ENCODE peak calls at places on chromosomes 11 and 22, in nine cellular contexts. One of them, this sample, is unnamed. For H3K36me3, the result is how much of the 10 kb centered on the place peaks cover.

GRCh38 chr11:26766996-26767395 is 45.1 kb upstream of the SLC5A12 start:
- DNase-seq in adipocyte: no peak
- DNase-seq in PC-3: no peak
- DNase-seq in adrenal gland: no peak
- DNase-seq in OCI-LY7: no peak
- DNase-seq in neuronal stem cell: no peak
- DNase-seq in cardiac muscle cell: no peak
- DNase-seq in breast epithelium: no peak
- DNase-seq in NT2/D1: no peak
- DNase-seq in this sample: no peak

GRCh38 chr11:26849009-26849408 is 127.1 kb upstream of the SLC5A12 start:
- DNase-seq in adipocyte: no peak
- DNase-seq in PC-3: no peak
- DNase-seq in adrenal gland: peak
- DNase-seq in OCI-LY7: no peak
- DNase-seq in neuronal stem cell: no peak
- DNase-seq in cardiac muscle cell: no peak
- DNase-seq in breast epithelium: no peak
- DNase-seq in NT2/D1: no peak
- DNase-seq in this sample: no peak

GRCh38 chr11:75615709-75616108 is 53.1 kb downstream of the MAP6 start:
- DNase-seq in adipocyte: no peak
- DNase-seq in PC-3: no peak
- DNase-seq in adrenal gland: no peak
- DNase-seq in OCI-LY7: no peak
- DNase-seq in neuronal stem cell: no peak
- DNase-seq in cardiac muscle cell: peak
- DNase-seq in breast epithelium: no peak
- DNase-seq in NT2/D1: no peak
- DNase-seq in this sample: no peak

GRCh38 chr11:85643255-85643654 is 4.5 kb upstream of the TMEM126A start:
- DNase-seq in adipocyte: no peak
- DNase-seq in PC-3: peak
- DNase-seq in adrenal gland: no peak
- DNase-seq in OCI-LY7: no peak
- DNase-seq in neuronal stem cell: no peak
- DNase-seq in cardiac muscle cell: peak
- DNase-seq in breast epithelium: no peak
- DNase-seq in NT2/D1: no peak
- DNase-seq in this sample: no peak

GRCh38 chr22:42747701-42748513 is 27.2 kb upstream of the A4GALT start:
- DNase-seq in adipocyte: peak
- DNase-seq in PC-3: no peak
- DNase-seq in adrenal gland: no peak
- DNase-seq in OCI-LY7: no peak
- DNase-seq in neuronal stem cell: no peak
- DNase-seq in cardiac muscle cell: peak
- DNase-seq in breast epithelium: no peak
- DNase-seq in NT2/D1: peak
- DNase-seq in this sample: no peak

GRCh38 chr11:111541209-111542061 is 915 bp downstream of the LAYN start:
- DNase-seq in adipocyte: peak
- DNase-seq in PC-3: no peak
- DNase-seq in adrenal gland: peak
- DNase-seq in OCI-LY7: no peak
- DNase-seq in neuronal stem cell: peak
- DNase-seq in cardiac muscle cell: peak
- DNase-seq in breast epithelium: peak
- DNase-seq in NT2/D1: no peak
- DNase-seq in this sample: peak

GRCh38 chr11:110479445-110480101 is 49.8 kb downstream of the FDX1 start:
- DNase-seq in adipocyte: no peak
- DNase-seq in PC-3: no peak
- DNase-seq in adrenal gland: no peak
- DNase-seq in OCI-LY7: peak
- DNase-seq in neuronal stem cell: no peak
- DNase-seq in cardiac muscle cell: peak
- DNase-seq in breast epithelium: no peak
- DNase-seq in NT2/D1: no peak
- DNase-seq in this sample: no peak

GRCh38 chr11:72430743-72431570 is 3.4 kb downstream of the CLPB start:
- DNase-seq in adipocyte: peak
- DNase-seq in PC-3: peak
- DNase-seq in adrenal gland: peak
- DNase-seq in OCI-LY7: peak
- DNase-seq in neuronal stem cell: no peak
- DNase-seq in cardiac muscle cell: peak
- DNase-seq in breast epithelium: no peak
- DNase-seq in NT2/D1: peak
- DNase-seq in this sample: no peak

GRCh38 chr11:128653828-128654231 is 40.0 kb upstream of the FLI1 start:
- DNase-seq in adipocyte: peak
- DNase-seq in PC-3: peak
- DNase-seq in adrenal gland: peak
- DNase-seq in OCI-LY7: no peak
- DNase-seq in neuronal stem cell: no peak
- DNase-seq in cardiac muscle cell: no peak
- DNase-seq in breast epithelium: no peak
- DNase-seq in NT2/D1: no peak
- DNase-seq in this sample: no peak

GRCh38 chr22:31039393-31039792 is 41.7 kb upstream of the SMTN start:
- DNase-seq in adipocyte: peak
- DNase-seq in PC-3: no peak
- DNase-seq in adrenal gland: peak
- DNase-seq in OCI-LY7: no peak
- DNase-seq in neuronal stem cell: no peak
- DNase-seq in cardiac muscle cell: no peak
- DNase-seq in breast epithelium: no peak
- DNase-seq in NT2/D1: no peak
- DNase-seq in this sample: no peak

GRCh38 chr11:47160753-47161133 is 15.9 kb downstream of the ARFGAP2 start:
- DNase-seq in adipocyte: no peak
- DNase-seq in PC-3: no peak
- DNase-seq in adrenal gland: no peak
- DNase-seq in OCI-LY7: no peak
- DNase-seq in neuronal stem cell: no peak
- DNase-seq in cardiac muscle cell: no peak
- DNase-seq in breast epithelium: no peak
- DNase-seq in NT2/D1: no peak
- DNase-seq in this sample: no peak

GRCh38 chr11:64032050-64032449 is 3.7 kb upstream of the FLRT1 start:
- DNase-seq in adipocyte: no peak
- DNase-seq in PC-3: peak
- DNase-seq in adrenal gland: no peak
- DNase-seq in OCI-LY7: no peak
- DNase-seq in neuronal stem cell: no peak
- DNase-seq in cardiac muscle cell: no peak
- DNase-seq in breast epithelium: no peak
- DNase-seq in NT2/D1: no peak
- DNase-seq in this sample: no peak

GRCh38 chr11:120612363-120613263 is 101.1 kb downstream of the GRIK4 start:
- DNase-seq in adipocyte: no peak
- DNase-seq in PC-3: no peak
- DNase-seq in adrenal gland: peak
- DNase-seq in OCI-LY7: peak
- DNase-seq in neuronal stem cell: no peak
- DNase-seq in cardiac muscle cell: no peak
- DNase-seq in breast epithelium: no peak
- DNase-seq in NT2/D1: no peak
- DNase-seq in this sample: no peak

GRCh38 chr11:121321614-121322243 is 29.2 kb downstream of the SC5D start:
- DNase-seq in adipocyte: peak
- DNase-seq in PC-3: peak
- DNase-seq in adrenal gland: peak
- DNase-seq in OCI-LY7: peak
- DNase-seq in neuronal stem cell: peak
- DNase-seq in cardiac muscle cell: peak
- DNase-seq in breast epithelium: no peak
- DNase-seq in NT2/D1: peak
- DNase-seq in this sample: no peak

GRCh38 chr11:27913650-27914049 is 194.3 kb downstream of the KIF18A start:
- DNase-seq in adipocyte: peak
- DNase-seq in PC-3: peak
- DNase-seq in adrenal gland: no peak
- DNase-seq in OCI-LY7: no peak
- DNase-seq in neuronal stem cell: no peak
- DNase-seq in cardiac muscle cell: no peak
- DNase-seq in breast epithelium: no peak
- DNase-seq in NT2/D1: no peak
- DNase-seq in this sample: no peak

DNA sequence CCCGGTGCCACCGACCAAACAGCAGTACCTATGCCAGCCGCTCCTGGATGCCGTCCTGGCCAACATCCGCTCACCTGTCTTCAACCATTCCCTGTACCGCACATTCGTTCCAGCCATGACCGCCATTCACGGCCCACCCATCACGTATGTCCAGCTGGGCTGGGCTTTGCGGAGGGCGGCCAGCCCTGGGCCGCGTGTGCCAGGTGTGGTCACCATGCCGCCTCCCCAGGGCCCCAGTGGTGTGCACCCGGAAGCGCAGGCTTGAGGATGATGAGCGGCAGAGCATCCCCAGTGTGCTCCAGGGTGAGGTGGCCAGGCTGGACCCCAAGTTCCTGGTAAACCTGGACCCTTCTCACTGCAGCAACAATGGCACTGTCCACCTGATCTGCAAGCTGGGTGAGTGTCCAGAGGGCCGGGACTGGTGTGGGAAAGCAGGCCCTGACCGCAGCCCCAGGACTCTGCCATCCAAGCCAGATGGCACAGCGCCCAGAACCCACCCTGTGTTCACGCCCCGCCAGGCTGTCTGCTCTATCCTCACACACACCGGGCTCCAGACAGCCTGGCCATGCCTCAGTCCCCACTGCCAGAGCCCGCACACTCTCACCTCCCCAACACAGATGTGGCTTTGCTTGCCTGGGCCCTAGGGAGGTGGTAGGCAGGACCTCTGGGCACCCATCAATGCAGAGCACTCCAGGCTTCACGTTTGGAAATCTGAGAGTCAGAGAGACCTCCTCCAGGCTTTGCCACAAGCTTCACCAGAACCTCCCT is 77.6 kb downstream of the MED15 start:
- DNase-seq in adipocyte: no peak
- DNase-seq in PC-3: no peak
- DNase-seq in adrenal gland: no peak
- DNase-seq in OCI-LY7: no peak
- DNase-seq in neuronal stem cell: no peak
- DNase-seq in cardiac muscle cell: no peak
- DNase-seq in breast epithelium: no peak
- DNase-seq in NT2/D1: no peak
- DNase-seq in this sample: no peak
- H3K36me3 ChIP-seq in adipocyte: half or more
- H3K36me3 ChIP-seq in PC-3: under half
- H3K36me3 ChIP-seq in adrenal gland: under half
- H3K36me3 ChIP-seq in OCI-LY7: under half
- H3K36me3 ChIP-seq in neuronal stem cell: half or more
- H3K36me3 ChIP-seq in cardiac muscle cell: under half
- H3K36me3 ChIP-seq in breast epithelium: under half
- H3K36me3 ChIP-seq in NT2/D1: half or more
- H3K36me3 ChIP-seq in this sample: half or more

GRCh38 chr22:40844951-40845350 is 11.5 kb downstream of the ST13 start:
- DNase-seq in adipocyte: no peak
- DNase-seq in PC-3: no peak
- DNase-seq in adrenal gland: no peak
- DNase-seq in OCI-LY7: no peak
- DNase-seq in neuronal stem cell: no peak
- DNase-seq in cardiac muscle cell: no peak
- DNase-seq in breast epithelium: no peak
- DNase-seq in NT2/D1: no peak
- DNase-seq in this sample: no peak
- H3K36me3 ChIP-seq in adipocyte: half or more
- H3K36me3 ChIP-seq in PC-3: under half
- H3K36me3 ChIP-seq in adrenal gland: under half
- H3K36me3 ChIP-seq in OCI-LY7: half or more
- H3K36me3 ChIP-seq in neuronal stem cell: half or more
- H3K36me3 ChIP-seq in cardiac muscle cell: half or more
- H3K36me3 ChIP-seq in breast epithelium: under half
- H3K36me3 ChIP-seq in NT2/D1: half or more
- H3K36me3 ChIP-seq in this sample: under half

GRCh38 chr11:2964782-2965181 is 27.3 kb downstream of the NAP1L4 start:
- DNase-seq in adipocyte: no peak
- DNase-seq in PC-3: no peak
- DNase-seq in adrenal gland: no peak
- DNase-seq in OCI-LY7: no peak
- DNase-seq in neuronal stem cell: no peak
- DNase-seq in cardiac muscle cell: no peak
- DNase-seq in breast epithelium: no peak
- DNase-seq in NT2/D1: no peak
- DNase-seq in this sample: no peak

GRCh38 chr11:2968501-2968900 is 23.6 kb downstream of the NAP1L4 start:
- DNase-seq in adipocyte: no peak
- DNase-seq in PC-3: no peak
- DNase-seq in adrenal gland: no peak
- DNase-seq in OCI-LY7: no peak
- DNase-seq in neuronal stem cell: no peak
- DNase-seq in cardiac muscle cell: no peak
- DNase-seq in breast epithelium: no peak
- DNase-seq in NT2/D1: no peak
- DNase-seq in this sample: no peak

GRCh38 chr11:2961080-2961479 is 31.0 kb downstream of the NAP1L4 start:
- DNase-seq in adipocyte: no peak
- DNase-seq in PC-3: no peak
- DNase-seq in adrenal gland: no peak
- DNase-seq in OCI-LY7: no peak
- DNase-seq in neuronal stem cell: no peak
- DNase-seq in cardiac muscle cell: no peak
- DNase-seq in breast epithelium: no peak
- DNase-seq in NT2/D1: no peak
- DNase-seq in this sample: no peak

DNA sequence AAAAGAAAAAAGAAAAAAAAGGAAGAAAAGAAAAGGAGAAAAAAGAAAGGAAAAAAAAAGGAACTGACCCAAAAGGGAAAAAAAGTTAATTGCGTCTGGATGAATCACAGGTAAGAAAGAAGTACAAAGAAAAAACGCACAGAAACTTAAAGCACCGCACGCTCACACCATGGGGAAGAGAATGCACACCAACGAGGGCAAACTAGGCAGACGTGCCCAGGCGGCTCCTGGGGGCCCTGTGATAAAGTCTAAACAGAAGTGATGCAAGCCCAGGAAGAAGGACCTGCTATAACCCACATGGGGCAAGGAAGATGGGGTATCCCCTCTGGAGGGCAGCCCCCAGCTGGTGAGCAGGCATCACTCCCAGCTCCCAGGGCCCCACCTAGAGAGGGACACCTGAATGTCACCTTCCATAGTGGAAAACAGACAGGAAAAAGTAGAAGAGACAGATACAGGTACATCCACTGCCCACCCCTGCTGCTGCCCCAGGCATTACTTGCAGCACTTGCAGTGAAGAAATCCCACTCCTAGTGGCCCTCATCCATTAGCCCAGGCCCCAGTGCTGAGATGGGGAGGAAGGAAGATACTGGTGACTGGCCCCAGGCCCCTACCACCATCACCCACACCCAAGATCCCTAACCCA is 28.9 kb downstream of the NAP1L4 start:
- DNase-seq in adipocyte: no peak
- DNase-seq in PC-3: no peak
- DNase-seq in adrenal gland: no peak
- DNase-seq in OCI-LY7: no peak
- DNase-seq in neuronal stem cell: no peak
- DNase-seq in cardiac muscle cell: no peak
- DNase-seq in breast epithelium: no peak
- DNase-seq in NT2/D1: no peak
- DNase-seq in this sample: no peak
- H3K36me3 ChIP-seq in adipocyte: half or more
- H3K36me3 ChIP-seq in PC-3: half or more
- H3K36me3 ChIP-seq in adrenal gland: under half
- H3K36me3 ChIP-seq in OCI-LY7: half or more
- H3K36me3 ChIP-seq in neuronal stem cell: half or more
- H3K36me3 ChIP-seq in cardiac muscle cell: under half
- H3K36me3 ChIP-seq in breast epithelium: under half
- H3K36me3 ChIP-seq in NT2/D1: half or more
- H3K36me3 ChIP-seq in this sample: under half

GRCh38 chr11:771617-772204 is 5.6 kb downstream of the GATD1 start:
- DNase-seq in adipocyte: no peak
- DNase-seq in PC-3: no peak
- DNase-seq in adrenal gland: no peak
- DNase-seq in OCI-LY7: no peak
- DNase-seq in neuronal stem cell: no peak
- DNase-seq in cardiac muscle cell: no peak
- DNase-seq in breast epithelium: no peak
- DNase-seq in NT2/D1: no peak
- DNase-seq in this sample: no peak
- H3K36me3 ChIP-seq in adipocyte: half or more
- H3K36me3 ChIP-seq in PC-3: under half
- H3K36me3 ChIP-seq in adrenal gland: under half
- H3K36me3 ChIP-seq in OCI-LY7: half or more
- H3K36me3 ChIP-seq in neuronal stem cell: half or more
- H3K36me3 ChIP-seq in cardiac muscle cell: under half
- H3K36me3 ChIP-seq in breast epithelium: under half
- H3K36me3 ChIP-seq in NT2/D1: half or more
- H3K36me3 ChIP-seq in this sample: under half

This sample was measured in thoracic aorta.